ENCODE peak calls at places on chromosomes 12 and 14, in nine cellular contexts. U is astrocyte, S is esophagus squamous epithelium, W is A549, F is AG04450, A is OCI-LY7, T is fibroblast of lung, D is HL-60, P is breast epithelium. V is an unnamed sample.

GRCh38 chr12:129245769-129246168 is 392.5 kb downstream of the GLT1D1 start:
- DNase-seq in U (no peak), D (no peak), T (no peak), P (no peak), A (no peak), S (no peak), F (no peak), W (no peak), V (no peak)

GRCh38 chr12:116565963-116566362 is 6.8 kb downstream of the MAP1LC3B2 start:
- DNase-seq in S (no peak), W (no peak), P (peak; percentile 46), F (no peak), A (no peak), U (no peak), D (no peak), T (no peak), V (no peak)

GRCh38 chr14:31127690-31128089 is 79.9 kb downstream of the HECTD1 start:
- DNase-seq in S (no peak), F (no peak), A (no peak), U (no peak), D (peak; percentile 39), P (no peak), T (no peak), W (no peak), V (no peak)

GRCh38 chr12:131895640-131896079 is 1.2 kb downstream of the ULK1 start:
- DNase-seq in W (no peak), F (no peak), A (peak; percentile 19), S (no peak), T (no peak), U (no peak), D (no peak), P (no peak), V (no peak)

GRCh38 chr14:49019467-49020100 is 566.6 kb downstream of the RPS29 start:
- DNase-seq in F (no peak), D (no peak), U (no peak), A (peak; percentile 64), T (no peak), P (no peak), W (no peak), S (no peak), V (no peak)

GRCh38 chr12:71371132-71371531 is 68.5 kb upstream of the LGR5 start:
- DNase-seq in F (no peak), W (no peak), P (no peak), T (peak; percentile 3), A (no peak), S (no peak), U (no peak), D (no peak), V (no peak)

GRCh38 chr14:53954551-53955233 is 1.9 kb downstream of the BMP4 start:
- DNase-seq in T (peak; percentile 45), A (no peak), F (no peak), S (no peak), D (no peak), P (no peak), W (no peak), U (peak; percentile 39), V (peak; percentile 13)

GRCh38 chr14:68377056-68377455 is 415.8 kb downstream of the ZFP36L1 start:
- DNase-seq in F (no peak), U (no peak), D (no peak), A (no peak), W (no peak), P (no peak), T (no peak), S (no peak), V (no peak)

GRCh38 chr12:82524636-82525035 is 162.1 kb upstream of the TMTC2 start:
- DNase-seq in T (no peak), W (no peak), A (no peak), S (no peak), D (no peak), F (no peak), P (no peak), U (no peak), V (peak; percentile 3)

GRCh38 chr14:91143862-91144261 is 30.0 kb downstream of the DGLUCY start:
- DNase-seq in T (no peak), P (no peak), F (no peak), A (no peak), S (no peak), D (no peak), W (no peak), U (no peak), V (no peak)

GRCh38 chr12:1616233-1617066 is 12.6 kb upstream of the WNT5B start:
- DNase-seq in P (peak; percentile 80), U (no peak), T (no peak), S (no peak), W (no peak), D (peak; percentile 72), F (no peak), A (peak; percentile 28), V (no peak)

GRCh38 chr14:72892103-72892878 is 1.6 kb downstream of the DPF3 start:
- DNase-seq in U (peak; percentile 26), D (no peak), P (no peak), A (no peak), S (no peak), T (peak; percentile 46), W (no peak), F (no peak), V (no peak)

GRCh38 chr12:60148831-60149230 is 553.0 kb downstream of the SLC16A7 start:
- DNase-seq in S (no peak), A (no peak), U (peak; percentile 88), W (no peak), T (peak; percentile 93), D (no peak), P (no peak), F (peak; percentile 65), V (peak; percentile 90)

GRCh38 chr12:120677765-120678473 is 9.0 kb upstream of the MLEC start:
- DNase-seq in W (peak; percentile 37), S (no peak), P (no peak), A (peak; percentile 62), U (no peak), F (no peak), T (peak; percentile 13), D (peak; percentile 13), V (peak; percentile 21)

GRCh38 chr12:96514328-96514727 is 25.0 kb downstream of the CFAP54 start:
- DNase-seq in S (no peak), D (no peak), A (peak; percentile 33), F (no peak), T (peak; percentile 30), P (no peak), W (no peak), U (no peak), V (peak; percentile 39)

GRCh38 chr12:129840145-129840884 is 63.5 kb downstream of the TMEM132D start:
- DNase-seq in P (no peak), F (no peak), D (no peak), W (no peak), S (no peak), A (no peak), U (no peak), T (no peak), V (no peak)

GRCh38 chr12:84397279-84397678 is 515.3 kb downstream of the SLC6A15 start:
- DNase-seq in S (no peak), W (no peak), A (no peak), U (no peak), F (no peak), P (no peak), T (no peak), D (no peak), V (peak; percentile 10)

GRCh38 chr14:106318700-106319099 is 792.3 kb downstream of the TMEM121 start:
- DNase-seq in P (no peak), A (peak; percentile 49), S (no peak), T (no peak), D (no peak), F (no peak), U (no peak), W (no peak), V (no peak)

GRCh38 chr12:129659927-129660326 is 243.9 kb downstream of the TMEM132D start:
- DNase-seq in A (no peak), F (no peak), D (no peak), U (peak; percentile 83), P (no peak), T (peak; percentile 85), W (no peak), S (no peak), V (no peak)

GRCh38 chr14:54567634-54568561 is 970 bp downstream of the SAMD4A start:
- DNase-seq in F (no peak), U (peak; percentile 70), A (peak; percentile 36), P (peak; percentile 46), D (peak; percentile 25), W (no peak), S (no peak), T (peak; percentile 71), V (peak; percentile 48)

GRCh38 chr14:42869681-42870080 is 1263.0 kb downstream of the LRFN5 start:
- DNase-seq in F (peak; percentile 60), U (peak; percentile 54), T (peak; percentile 62), P (no peak), W (no peak), A (no peak), D (no peak), S (no peak), V (no peak)

GRCh38 chr12:6975297-6976032 is 4.8 kb downstream of the EMG1 start:
- DNase-seq in U (no peak), T (no peak), D (no peak), F (no peak), W (no peak), A (no peak), S (no peak), P (no peak), V (no peak)

GRCh38 chr12:1502441-1502785 is 92.0 kb downstream of the FBXL14 start:
- DNase-seq in W (no peak), F (no peak), S (no peak), U (peak; percentile 12), D (no peak), A (no peak), P (no peak), T (peak; percentile 26), V (peak; percentile 33)

GRCh38 chr14:92655372-92655771 is 93.1 kb downstream of the LGMN start:
- DNase-seq in T (no peak), F (no peak), W (no peak), A (no peak), D (no peak), S (no peak), U (no peak), P (no peak), V (no peak)
- H3K4me3 ChIP-seq in T (no peak overlapping the region), F (no peak overlapping the region), W (no peak overlapping the region), A (no peak overlapping the region), D (peak overlapping the region; percentile 19), S (peak overlapping the region; percentile 19), U (no peak overlapping the region), P (no peak overlapping the region), V (no peak overlapping the region)

GRCh38 chr14:105192866-105193731 is 12.0 kb upstream of the NUDT14 start:
- DNase-seq in F (no peak), A (no peak), U (peak; percentile 28), D (no peak), W (no peak), S (no peak), P (no peak), T (peak; percentile 51), V (no peak)
- TF ChIP-seq CTCF in F (no peak), A (no peak), U (no peak), D (no peak), W (no peak), S (no peak), P (no peak), T (no peak), V (no peak)

GRCh38 chr12:43551971-43552559 is at the start of gene ADAMTS20:
- DNase-seq in A (no peak), D (no peak), W (no peak), P (no peak), U (peak; percentile 4), T (peak; percentile 15), F (no peak), S (no peak), V (no peak)
- H3K4me3 ChIP-seq in A (no peak within 1 kb of the TSS), D (no peak within 1 kb of the TSS), W (no peak within 1 kb of the TSS), P (peak within 1 kb of the TSS; percentile 15), U (peak within 1 kb of the TSS; percentile 48), T (no peak within 1 kb of the TSS), F (no peak within 1 kb of the TSS), S (no peak within 1 kb of the TSS), V (no peak within 1 kb of the TSS)

GRCh38 chr12:45708901-45709300 is 20.6 kb upstream of the ARID2 start:
- DNase-seq in A (no peak), U (peak; percentile 32), D (no peak), S (no peak), T (peak; percentile 40), P (no peak), W (no peak), F (no peak), V (no peak)
- TF ChIP-seq CTCF in A (no peak), U (no peak), D (no peak), S (no peak), T (no peak), P (no peak), W (no peak), F (no peak), V (no peak)